ENCODE peak calls at places on chromosomes 5 and 9, in six cellular contexts. P, T, Z, U, H and M are unnamed samples.

GRCh38 chr5:176413255-176413565 is 3.1 kb downstream of the CLTB start:
- DNase-seq in H (peak), U (no peak), P (no peak), T (peak), Z (no peak), M (peak)

GRCh38 chr5:6832272-6832671 is 119.0 kb downstream of the TENT4A start:
- DNase-seq in T (no peak), H (no peak), U (no peak), Z (no peak), P (no peak), M (no peak)

GRCh38 chr5:179608131-179608581 is 15.3 kb downstream of the HNRNPH1 start:
- DNase-seq in T (no peak), Z (no peak), U (no peak), H (no peak), P (no peak), M (no peak)

GRCh38 chr5:39062530-39062929 is 11.7 kb downstream of the RICTOR start:
- DNase-seq in P (no peak), T (no peak), H (no peak), Z (no peak), U (no peak), M (no peak)

GRCh38 chr5:149959406-149960236 is 937 bp upstream of the SLC26A2 start:
- DNase-seq in T (no peak), U (peak), P (no peak), H (peak), Z (no peak), M (no peak)

GRCh38 chr9:22244141-22245011 is 202.2 kb upstream of the DMRTA1 start:
- DNase-seq in T (no peak), H (peak), U (peak), Z (no peak), P (no peak), M (no peak)

GRCh38 chr5:24633705-24634325 is 11.0 kb downstream of the CDH10 start:
- DNase-seq in Z (no peak), U (peak), P (no peak), H (peak), T (no peak), M (no peak)

GRCh38 chr9:16705121-16705604 is 165.3 kb downstream of the BNC2 start:
- DNase-seq in P (peak), U (peak), Z (peak), H (peak), T (peak), M (peak)

GRCh38 chr9:78958887-78959286 is 612.9 kb upstream of the TLE4 start:
- DNase-seq in H (peak), Z (no peak), U (no peak), P (no peak), T (no peak), M (no peak)

GRCh38 chr5:27830551-27830950 is 792.2 kb upstream of the CDH9 start:
- DNase-seq in P (no peak), U (peak), T (no peak), Z (no peak), H (peak), M (no peak)

GRCh38 chr9:69174645-69175487 is 789 bp downstream of the TJP2 start:
- DNase-seq in P (no peak), T (no peak), H (peak), U (peak), Z (peak), M (peak)

GRCh38 chr5:159724283-159724682 is 192.0 kb upstream of the ADRA1B start:
- DNase-seq in Z (no peak), T (no peak), P (no peak), U (no peak), H (no peak), M (no peak)

GRCh38 chr5:763998-764781 is 20.3 kb downstream of the ZDHHC11B start:
- DNase-seq in U (no peak), T (no peak), Z (no peak), H (no peak), P (no peak), M (peak)

GRCh38 chr9:136124976-136125692 is 6.5 kb upstream of the TMEM250 start:
- DNase-seq in H (no peak), T (no peak), Z (no peak), U (no peak), P (no peak), M (no peak)

GRCh38 chr9:33750307-33750838 is 45.0 kb upstream of the PRSS3 start:
- DNase-seq in T (no peak), P (no peak), U (peak), H (peak), Z (no peak), M (no peak)

GRCh38 chr5:149260761-149261160 is 10.9 kb upstream of the AFAP1L1 start:
- DNase-seq in H (no peak), Z (no peak), U (no peak), P (no peak), T (no peak), M (no peak)

GRCh38 chr5:161934486-161934885 is 86.6 kb downstream of the GABRA1 start:
- DNase-seq in T (no peak), Z (no peak), P (no peak), H (no peak), U (no peak), M (no peak)

GRCh38 chr5:33997331-33997983 is 10.4 kb downstream of the AMACR start:
- DNase-seq in Z (peak), P (peak), T (no peak), U (peak), H (peak), M (peak)

GRCh38 chr9:105636331-105636730 is 25.9 kb upstream of the TAL2 start:
- DNase-seq in P (no peak), Z (no peak), H (no peak), U (no peak), T (no peak), M (no peak)

GRCh38 chr5:36662291-36662851 is 56.0 kb downstream of the SLC1A3 start:
- DNase-seq in Z (no peak), H (no peak), U (no peak), T (no peak), P (peak), M (no peak)

GRCh38 chr9:133691659-133692363 is 46.3 kb downstream of the SARDH start:
- DNase-seq in P (no peak), T (peak), Z (no peak), U (peak), H (peak), M (peak)

GRCh38 chr9:24464321-24464951 is 81.3 kb downstream of the IZUMO3 start:
- DNase-seq in T (no peak), H (peak), U (peak), Z (no peak), P (no peak), M (no peak)

GRCh38 chr5:135457424-135458071 is 5.4 kb upstream of the TIFAB start:
- DNase-seq in U (peak), H (peak), T (peak), P (no peak), Z (no peak), M (peak)

GRCh38 chr9:80995759-80996158 is 693.6 kb downstream of the TLE1 start:
- DNase-seq in Z (peak), U (peak), P (no peak), T (no peak), H (peak), M (no peak)